ENCODE peak calls at places on chromosomes 6 and 20, in nine cellular contexts. K is body of pancreas; W is cardiac muscle cell; E is GM12878; M is IMR-90; R is H9; A is CD4-positive, CD25-positive, alpha-beta regulatory T cell; J is lung; F is aorta. G is an unnamed sample. For H3K4me1 and H3K27me3, the result is how much of the 10 kb centered on the place peaks cover.

GRCh38 chr6:45949256-45949655 is 66.4 kb downstream of the CLIC5 start:
- DNase-seq in E (no peak), R (no peak), A (no peak), W (no peak), K (no peak), J (no peak), F (no peak), M (no peak), G (no peak)

GRCh38 chr6:37546141-37546871 is 46.6 kb upstream of the CCDC167 start:
- DNase-seq in J (no peak), K (no peak), W (no peak), M (no peak), F (no peak), E (no peak), R (peak), A (no peak), G (no peak)

GRCh38 chr6:168159503-168159902 is 80.5 kb upstream of the FRMD1 start:
- DNase-seq in F (no peak), E (no peak), M (no peak), J (no peak), R (no peak), W (no peak), A (no peak), K (no peak), G (peak)

GRCh38 chr6:167817016-167817415 is 9.7 kb upstream of the AFDN start:
- DNase-seq in F (no peak), A (no peak), R (no peak), K (no peak), W (no peak), M (no peak), J (no peak), E (no peak), G (no peak)

GRCh38 chr6:156974897-156975296 is 197.7 kb downstream of the ARID1B start:
- DNase-seq in K (no peak), M (no peak), W (no peak), A (no peak), J (no peak), E (no peak), R (no peak), F (no peak), G (no peak)

GRCh38 chr20:52054123-52054522 is 137.5 kb downstream of the ZFP64 start:
- DNase-seq in E (no peak), A (no peak), F (no peak), M (no peak), K (no peak), R (no peak), W (no peak), J (no peak), G (no peak)

GRCh38 chr6:158008894-158009891 is 27.5 kb downstream of the SYNJ2 start:
- DNase-seq in M (peak), K (peak), J (no peak), E (no peak), R (no peak), W (peak), A (no peak), F (peak), G (peak)

GRCh38 chr6:107070686-107071085 is 42.7 kb downstream of the MTRES1 start:
- DNase-seq in J (no peak), F (no peak), M (no peak), W (no peak), K (no peak), R (no peak), E (no peak), A (no peak), G (no peak)

GRCh38 chr20:62922451-62922921 is 3.8 kb downstream of the DIDO1 start:
- DNase-seq in J (no peak), E (no peak), K (no peak), A (no peak), W (no peak), M (no peak), R (no peak), F (peak), G (no peak)

GRCh38 chr6:74289881-74290280 is 593.9 kb downstream of the CD109 start:
- DNase-seq in M (peak), F (no peak), R (no peak), J (no peak), K (no peak), W (no peak), E (no peak), A (no peak), G (no peak)

GRCh38 chr6:292506-293184 is 358 bp downstream of the DUSP22 start:
- DNase-seq in F (peak), R (peak), E (peak), J (peak), W (peak), M (peak), A (peak), K (peak), G (peak)

GRCh38 chr6:12947191-12947795 is 230.7 kb downstream of the PHACTR1 start:
- DNase-seq in M (no peak), J (no peak), F (no peak), A (no peak), K (no peak), E (no peak), R (no peak), W (no peak), G (no peak)

GRCh38 chr6:142444388-142444787 is 142.6 kb downstream of the ADGRG6 start:
- DNase-seq in J (no peak), F (no peak), A (no peak), W (no peak), R (no peak), E (no peak), M (peak), K (no peak), G (no peak)

GRCh38 chr6:9225441-9225871 is 790.1 kb upstream of the SLC35B3 start:
- DNase-seq in M (peak), J (no peak), R (no peak), F (no peak), E (no peak), A (no peak), W (no peak), K (no peak), G (no peak)

GRCh38 chr6:9224539-9224938 is 789.2 kb upstream of the SLC35B3 start:
- DNase-seq in A (no peak), W (no peak), R (no peak), J (no peak), M (no peak), F (no peak), K (no peak), E (no peak), G (no peak)
- H3K4me1 ChIP-seq in A (under half), W (under half), R (under half), J (under half), M (under half), F (under half), K (under half), E (under half), G (under half)

GRCh38 chr6:43776799-43777776 is 7.1 kb downstream of the VEGFA start:
- DNase-seq in F (peak), R (no peak), M (no peak), K (no peak), W (no peak), J (no peak), E (no peak), A (no peak), G (no peak)
- H3K27ac ChIP-seq in F (no peak), R (no peak), M (no peak), K (peak), W (peak), J (no peak), E (no peak), A (no peak), G (no peak)

GRCh38 chr6:34005845-34006644 is 139.8 kb downstream of the GRM4 start:
- DNase-seq in R (peak), K (no peak), E (no peak), A (no peak), W (no peak), F (no peak), J (no peak), M (no peak), G (no peak)

GRCh38 chr6:34004706-34005105 is 141.2 kb downstream of the GRM4 start:
- DNase-seq in R (no peak), J (no peak), F (no peak), A (no peak), W (no peak), K (no peak), M (no peak), E (no peak), G (no peak)

GRCh38 chr6:34000281-34000680 is 145.6 kb downstream of the GRM4 start:
- DNase-seq in R (no peak), J (no peak), K (no peak), F (peak), E (no peak), M (no peak), A (no peak), W (no peak), G (no peak)

GRCh38 chr6:34001706-34002645 is 143.9 kb downstream of the GRM4 start:
- DNase-seq in J (no peak), F (peak), M (no peak), E (no peak), A (no peak), K (no peak), W (no peak), R (no peak), G (no peak)

DNA sequence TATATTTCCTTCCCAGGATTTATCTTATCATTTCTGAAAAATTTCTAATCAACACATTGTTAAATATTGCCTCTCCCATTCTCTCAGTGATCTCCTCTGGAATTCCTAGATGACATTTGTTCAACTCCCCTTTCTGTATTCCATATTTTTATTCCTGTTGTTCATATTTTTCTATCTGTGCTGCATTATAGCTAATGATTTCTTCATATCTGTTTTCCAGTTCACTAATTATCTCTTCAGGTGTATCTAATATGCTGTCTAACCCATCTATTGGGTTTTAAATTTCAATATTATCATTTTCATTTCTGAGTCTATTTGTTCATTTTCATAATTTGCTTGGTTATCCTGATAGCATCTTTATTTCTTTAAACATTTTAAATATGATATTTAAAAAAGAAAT is 141.9 kb downstream of the GRM4 start:
- DNase-seq in W (no peak), J (no peak), A (no peak), M (no peak), R (no peak), E (no peak), K (no peak), F (no peak), G (no peak)
- H3K27me3 ChIP-seq in W (under half), J (under half), A (under half), M (under half), R (under half), E (under half), K (under half), F (under half), G (under half)

DNA sequence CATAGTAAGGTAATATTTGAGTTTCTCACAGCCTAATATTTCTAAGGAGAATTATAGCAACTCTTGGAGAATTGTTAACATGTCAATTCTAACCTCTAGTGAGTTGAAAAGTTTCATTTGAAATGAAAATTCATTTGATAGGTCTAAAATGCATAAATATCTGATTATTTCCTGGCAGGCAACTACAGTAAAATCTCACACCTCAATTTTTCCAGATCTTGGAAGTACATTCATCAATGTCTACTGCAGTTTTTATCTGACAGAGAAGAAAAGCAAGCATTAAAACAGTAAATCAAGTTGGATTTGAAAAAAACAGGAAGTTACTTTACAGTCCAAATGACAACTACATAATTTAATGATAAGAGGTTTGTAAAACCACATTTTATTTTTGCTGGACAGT is 631.3 kb downstream of the EYS start:
- DNase-seq in K (no peak), A (no peak), E (no peak), R (no peak), W (no peak), M (no peak), F (no peak), J (no peak), G (no peak)
- H3K4me1 ChIP-seq in K (under half), A (under half), E (under half), R (under half), W (under half), M (under half), F (under half), J (under half), G (under half)

DNA sequence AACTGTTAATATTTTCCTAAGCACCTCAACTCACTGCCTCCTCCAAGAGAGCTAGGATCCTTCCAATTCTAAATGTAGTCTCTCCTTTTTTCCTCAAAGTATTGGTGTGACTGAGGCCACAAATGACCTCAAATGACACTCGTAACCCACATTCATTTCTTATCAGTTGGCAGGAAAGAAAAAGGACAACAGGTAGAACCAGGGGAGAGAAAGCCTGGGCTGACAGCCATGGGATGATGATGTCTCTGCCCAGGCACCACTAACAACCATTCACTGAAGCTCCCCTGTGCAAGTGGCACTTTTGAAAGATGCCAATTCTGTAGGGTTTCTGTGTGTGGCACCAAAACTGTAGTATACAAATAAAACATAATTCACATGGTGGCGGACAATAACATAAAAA is 7.4 kb downstream of the ZBTB24 start:
- DNase-seq in A (no peak), J (no peak), R (no peak), K (peak), F (no peak), E (no peak), M (no peak), W (no peak), G (no peak)
- H3K27ac ChIP-seq in A (no peak), J (no peak), R (no peak), K (no peak), F (no peak), E (no peak), M (no peak), W (no peak), G (no peak)